ENCODE peak calls at places on chromosome 15, in nine cellular contexts. T is left ventricle myocardium inferior; L is AG09309; K is ovary; A is astrocyte of the spinal cord; Q is IMR-90; B is endothelial cell of umbilical vein; Y is activated CD8-positive, alpha-beta T cell treated with anti-CD3 and anti-CD28 coated beads for 36 hours; U is fibroblast of the aortic adventitia. Z is an unnamed sample.

GRCh38 chr15:34850121-34850520 is 54.8 kb upstream of the ACTC1 start:
- DNase-seq in Q (no peak), A (no peak), L (no peak), U (no peak), K (no peak), Y (no peak), B (no peak), T (no peak), Z (no peak)

GRCh38 chr15:52163321-52164190 is 27.6 kb downstream of the GNB5 start:
- DNase-seq in Q (no peak), K (no peak), B (no peak), Y (peak), L (no peak), A (no peak), T (no peak), U (no peak), Z (no peak)

GRCh38 chr15:31379577-31379976 is 52.9 kb downstream of the KLF13 start:
- DNase-seq in L (no peak), T (peak), K (no peak), B (no peak), A (no peak), Q (no peak), U (no peak), Y (no peak), Z (no peak)

GRCh38 chr15:40782609-40783227 is 12.9 kb downstream of the C15orf62 start:
- DNase-seq in L (no peak), A (no peak), Y (peak), Q (no peak), T (no peak), U (no peak), B (peak), K (no peak), Z (peak)

GRCh38 chr15:51030649-51031316 is 63.9 kb downstream of the TNFAIP8L3 start:
- DNase-seq in B (no peak), K (no peak), Q (peak), L (peak), U (peak), A (peak), Y (no peak), T (no peak), Z (no peak)

GRCh38 chr15:82624438-82624837 is 22.7 kb downstream of the CPEB1 start:
- DNase-seq in Q (no peak), A (no peak), U (no peak), L (no peak), T (no peak), Y (no peak), B (no peak), K (no peak), Z (no peak)

GRCh38 chr15:88792342-88793282 is 10.6 kb upstream of the ACAN start:
- DNase-seq in B (no peak), Y (no peak), Q (no peak), T (no peak), K (no peak), A (no peak), U (no peak), L (no peak), Z (no peak)

GRCh38 chr15:42094512-42094963 is at the start of gene PLA2G4D:
- DNase-seq in T (no peak), A (no peak), L (no peak), B (no peak), Q (no peak), U (no peak), Y (no peak), K (no peak), Z (no peak)

GRCh38 chr15:60679256-60679655 is 200.3 kb upstream of the ICE2 start:
- DNase-seq in A (peak), U (no peak), T (no peak), K (no peak), Y (no peak), Q (peak), B (no peak), L (peak), Z (no peak)

GRCh38 chr15:42367041-42367440 is 7.7 kb downstream of the CAPN3 start:
- DNase-seq in A (no peak), L (no peak), Q (no peak), U (peak), Y (no peak), K (no peak), T (no peak), B (no peak), Z (no peak)

GRCh38 chr15:60426870-60427528 is 29.2 kb upstream of the ANXA2 start:
- DNase-seq in U (peak), B (peak), T (no peak), Y (no peak), Q (peak), A (peak), L (peak), K (no peak), Z (no peak)

GRCh38 chr15:31598620-31599019 is 272.0 kb downstream of the KLF13 start:
- DNase-seq in A (no peak), K (no peak), Q (peak), T (no peak), B (no peak), Y (no peak), U (no peak), L (no peak), Z (no peak)

GRCh38 chr15:45630958-45631691 is 3.7 kb upstream of the SQOR start:
- DNase-seq in T (no peak), B (no peak), L (peak), K (no peak), U (peak), Q (peak), A (peak), Y (no peak), Z (no peak)

GRCh38 chr15:40511093-40511471 is 40.3 kb downstream of the CHST14 start:
- DNase-seq in K (peak), B (no peak), Q (no peak), L (no peak), T (no peak), A (no peak), U (no peak), Y (peak), Z (peak)

GRCh38 chr15:98904466-98905048 is 103.0 kb downstream of the PGPEP1L start:
- DNase-seq in L (no peak), K (no peak), Q (peak), B (peak), U (peak), Y (peak), T (no peak), A (peak), Z (peak)

GRCh38 chr15:82231233-82231632 is 31.3 kb downstream of the EFL1 start:
- DNase-seq in B (no peak), L (no peak), Y (no peak), A (no peak), Q (no peak), K (no peak), U (no peak), T (no peak), Z (no peak)

GRCh38 chr15:77160562-77161481 is 89.9 kb upstream of the TSPAN3 start:
- DNase-seq in T (no peak), Q (no peak), A (peak), K (no peak), Y (no peak), B (peak), L (no peak), U (no peak), Z (no peak)

GRCh38 chr15:36363335-36363734 is 216.1 kb upstream of the CDIN1 start:
- DNase-seq in A (peak), Q (peak), K (no peak), U (peak), T (no peak), L (no peak), Y (no peak), B (no peak), Z (no peak)

GRCh38 chr15:62709261-62709660 is 333.3 kb upstream of the TPM1 start:
- DNase-seq in B (no peak), L (no peak), A (no peak), K (no peak), T (no peak), Q (no peak), U (no peak), Y (no peak), Z (no peak)

GRCh38 chr15:65132841-65133549 is 613 bp downstream of the PDCD7 start:
- DNase-seq in L (no peak), A (peak), B (peak), Q (peak), Y (peak), K (no peak), T (peak), U (peak), Z (peak)

GRCh38 chr15:74378853-74379252 is 11.4 kb upstream of the CYP11A1 start:
- DNase-seq in T (no peak), L (no peak), K (no peak), A (peak), B (peak), U (peak), Q (peak), Y (peak), Z (peak)

GRCh38 chr15:43934480-43934879 is 107.7 kb downstream of the WDR76 start:
- DNase-seq in T (no peak), A (peak), Q (peak), K (no peak), B (no peak), Y (no peak), L (peak), U (no peak), Z (no peak)

GRCh38 chr15:69604050-69604378 is 151.4 kb downstream of the RPLP1 start:
- DNase-seq in L (no peak), Y (no peak), K (no peak), A (no peak), B (no peak), T (no peak), Q (no peak), U (no peak), Z (no peak)
- TF ChIP-seq CTCF in L (no peak), Y (no peak), K (no peak), A (no peak), B (no peak), T (no peak), Q (no peak), U (no peak), Z (no peak)

DNA sequence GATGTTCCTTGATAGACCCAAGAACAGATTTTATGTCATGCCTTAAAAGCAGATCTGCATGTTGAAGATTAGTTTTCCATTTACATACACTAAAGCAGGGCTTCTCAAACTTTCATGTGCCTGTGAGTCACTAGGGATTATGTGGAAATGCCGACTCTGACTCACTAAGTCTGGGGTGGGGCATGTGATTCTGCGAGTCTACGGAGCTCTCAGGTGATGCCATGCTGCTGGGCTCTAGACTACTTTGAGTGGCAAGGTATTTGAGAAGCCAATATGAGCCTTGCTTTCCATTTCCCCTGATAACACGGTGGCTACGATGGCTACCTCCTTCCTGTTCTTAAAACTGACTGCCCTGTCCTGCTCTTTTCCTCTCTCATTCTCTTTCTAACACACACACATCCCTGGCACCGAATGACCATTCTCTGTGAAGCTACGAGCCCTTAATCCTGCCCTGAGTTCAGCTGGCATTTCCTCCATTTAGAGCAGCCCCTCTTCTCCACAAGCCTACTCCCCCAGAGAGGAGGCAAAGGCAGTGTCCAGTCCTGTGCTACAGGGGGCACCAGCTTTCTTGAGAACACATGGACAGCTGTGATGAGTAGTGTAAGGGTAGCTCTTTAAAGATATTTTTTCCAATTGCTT is 39.7 kb upstream of the PYGO1 start:
- DNase-seq in T (no peak), Q (peak), K (no peak), Y (no peak), L (peak), B (peak), U (peak), A (peak), Z (no peak)
- TF ChIP-seq CTCF in T (no peak), Q (peak), K (no peak), Y (no peak), L (no peak), B (peak), U (peak), A (peak), Z (no peak)

DNA sequence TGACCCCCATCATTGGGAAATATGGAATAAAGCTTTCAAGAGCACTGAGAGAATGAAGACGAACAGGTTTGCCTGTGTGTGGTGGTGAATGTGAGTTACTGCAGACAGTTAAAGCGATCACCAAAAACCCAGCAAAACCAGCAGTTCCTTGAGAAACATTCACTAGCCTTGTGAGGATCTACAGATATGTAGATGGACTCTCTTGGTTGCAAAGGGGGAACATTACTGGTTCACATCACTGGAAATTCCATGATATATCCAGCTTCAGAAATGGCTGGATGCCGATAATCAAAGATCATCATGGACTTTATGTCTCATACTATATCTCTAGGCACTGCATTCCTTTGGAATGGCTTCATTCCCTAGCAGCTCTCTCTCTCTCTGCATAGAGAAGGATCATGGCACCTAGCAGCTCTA is 10.2 kb upstream of the HERC1 start:
- DNase-seq in T (no peak), Y (no peak), Q (peak), B (no peak), U (no peak), L (no peak), A (peak), K (no peak), Z (no peak)
- TF ChIP-seq CTCF in T (no peak), Y (no peak), Q (no peak), B (no peak), U (no peak), L (no peak), A (no peak), K (no peak), Z (no peak)

DNA sequence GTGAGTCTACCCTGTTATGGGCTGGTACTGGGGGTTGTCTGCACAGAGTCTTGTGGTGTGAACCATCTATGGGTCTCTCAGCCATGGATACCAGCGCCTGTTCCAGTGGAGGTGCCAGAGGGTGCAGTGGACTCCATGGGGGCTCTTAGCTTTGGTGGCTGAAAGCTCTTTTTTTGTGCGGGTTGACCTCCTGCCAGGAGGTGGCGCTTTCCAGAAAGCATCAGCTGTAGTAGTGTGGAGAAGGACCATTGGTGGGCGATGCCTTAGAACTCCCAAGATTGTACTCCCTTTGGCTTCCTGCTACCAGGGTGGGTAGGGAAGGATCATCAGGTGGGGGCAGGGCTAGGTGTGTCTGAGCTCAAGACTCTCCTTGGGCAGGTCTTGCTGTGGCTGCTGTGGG is 602.6 kb downstream of the RSL24D1 start:
- DNase-seq in Y (peak), K (no peak), A (no peak), B (no peak), U (no peak), Q (no peak), L (no peak), T (no peak), Z (no peak)
- TF ChIP-seq CTCF in Y (no peak), K (no peak), A (no peak), B (no peak), U (no peak), Q (no peak), L (no peak), T (no peak), Z (no peak)

GRCh38 chr15:28921925-28922711 is 36.3 kb downstream of the APBA2 start:
- DNase-seq in T (no peak), K (no peak), U (no peak), Y (peak), L (no peak), A (no peak), B (no peak), Q (no peak), Z (no peak)
- TF ChIP-seq CTCF in T (peak), K (no peak), U (no peak), Y (peak), L (no peak), A (peak), B (peak), Q (peak), Z (no peak)